ENCODE peak calls at places on chromosomes 13 and 19, in ten cellular contexts. One of them, this sample, is unnamed.
A peak's percentile ranks its signal among the peaks of the same experiment; 100 is the strongest.

GRCh38 chr13:93364166-93364565 is 137.6 kb downstream of the GPC6 start:
- DNase-seq in cardiac muscle cell: no peak
- DNase-seq in choroid plexus epithelial cell: peak; percentile 44
- DNase-seq in HCT116: no peak
- DNase-seq in A549: no peak
- DNase-seq in dorsolateral prefrontal cortex: no peak
- DNase-seq in astrocyte of the spinal cord: peak; percentile 19
- DNase-seq in heart right ventricle: no peak
- DNase-seq in uterus: no peak
- DNase-seq in BJ: no peak
- DNase-seq in this sample: no peak

GRCh38 chr19:15776264-15776663 is 11.2 kb upstream of the OR10H5 start:
- DNase-seq in cardiac muscle cell: no peak
- DNase-seq in BJ: no peak
- DNase-seq in A549: no peak
- DNase-seq in astrocyte of the spinal cord: no peak
- DNase-seq in choroid plexus epithelial cell: no peak
- DNase-seq in HCT116: no peak
- DNase-seq in heart right ventricle: no peak
- DNase-seq in uterus: no peak
- DNase-seq in dorsolateral prefrontal cortex: no peak
- DNase-seq in this sample: no peak

GRCh38 chr13:71712988-71713653 is 153.9 kb downstream of the DACH1 start:
- DNase-seq in heart right ventricle: peak; percentile 33
- DNase-seq in astrocyte of the spinal cord: peak; percentile 8
- DNase-seq in BJ: no peak
- DNase-seq in A549: no peak
- DNase-seq in choroid plexus epithelial cell: peak; percentile 68
- DNase-seq in cardiac muscle cell: peak; percentile 79
- DNase-seq in uterus: no peak
- DNase-seq in HCT116: no peak
- DNase-seq in dorsolateral prefrontal cortex: no peak
- DNase-seq in this sample: no peak

GRCh38 chr19:22422220-22422619 is at the start of gene ZNF98:
- DNase-seq in astrocyte of the spinal cord: no peak
- DNase-seq in BJ: no peak
- DNase-seq in A549: no peak
- DNase-seq in uterus: peak; percentile 28
- DNase-seq in choroid plexus epithelial cell: no peak
- DNase-seq in dorsolateral prefrontal cortex: peak; percentile 60
- DNase-seq in heart right ventricle: peak; percentile 29
- DNase-seq in cardiac muscle cell: no peak
- DNase-seq in HCT116: no peak
- DNase-seq in this sample: no peak

GRCh38 chr13:111555268-111555633 is 234.8 kb downstream of the TEX29 start:
- DNase-seq in A549: no peak
- DNase-seq in choroid plexus epithelial cell: no peak
- DNase-seq in cardiac muscle cell: no peak
- DNase-seq in astrocyte of the spinal cord: no peak
- DNase-seq in BJ: no peak
- DNase-seq in dorsolateral prefrontal cortex: no peak
- DNase-seq in HCT116: no peak
- DNase-seq in uterus: no peak
- DNase-seq in heart right ventricle: no peak
- DNase-seq in this sample: no peak

GRCh38 chr19:47699360-47699917 is 13.8 kb upstream of the EHD2 start:
- DNase-seq in heart right ventricle: no peak
- DNase-seq in uterus: no peak
- DNase-seq in A549: peak; percentile 93
- DNase-seq in cardiac muscle cell: peak; percentile 60
- DNase-seq in HCT116: no peak
- DNase-seq in BJ: no peak
- DNase-seq in dorsolateral prefrontal cortex: no peak
- DNase-seq in astrocyte of the spinal cord: no peak
- DNase-seq in choroid plexus epithelial cell: peak; percentile 56
- DNase-seq in this sample: peak; percentile 54

GRCh38 chr19:18090545-18091216 is 3.9 kb upstream of the IL12RB1 start:
- DNase-seq in BJ: no peak
- DNase-seq in astrocyte of the spinal cord: peak; percentile 10
- DNase-seq in uterus: no peak
- DNase-seq in dorsolateral prefrontal cortex: no peak
- DNase-seq in heart right ventricle: no peak
- DNase-seq in choroid plexus epithelial cell: peak; percentile 58
- DNase-seq in HCT116: no peak
- DNase-seq in cardiac muscle cell: no peak
- DNase-seq in A549: no peak
- DNase-seq in this sample: no peak

GRCh38 chr13:87058786-87059329 is 612.3 kb upstream of the SLITRK5 start:
- DNase-seq in dorsolateral prefrontal cortex: no peak
- DNase-seq in astrocyte of the spinal cord: no peak
- DNase-seq in choroid plexus epithelial cell: no peak
- DNase-seq in cardiac muscle cell: no peak
- DNase-seq in BJ: no peak
- DNase-seq in A549: no peak
- DNase-seq in heart right ventricle: no peak
- DNase-seq in HCT116: no peak
- DNase-seq in uterus: no peak
- DNase-seq in this sample: no peak

GRCh38 chr13:51910508-51910907 is 48.7 kb downstream of the CCDC70 start:
- DNase-seq in choroid plexus epithelial cell: no peak
- DNase-seq in A549: no peak
- DNase-seq in heart right ventricle: no peak
- DNase-seq in BJ: no peak
- DNase-seq in astrocyte of the spinal cord: no peak
- DNase-seq in cardiac muscle cell: no peak
- DNase-seq in HCT116: no peak
- DNase-seq in dorsolateral prefrontal cortex: no peak
- DNase-seq in uterus: no peak
- DNase-seq in this sample: no peak

GRCh38 chr19:38203197-38203596 is 20.8 kb downstream of the DPF1 start:
- DNase-seq in HCT116: no peak
- DNase-seq in dorsolateral prefrontal cortex: no peak
- DNase-seq in BJ: no peak
- DNase-seq in choroid plexus epithelial cell: no peak
- DNase-seq in A549: no peak
- DNase-seq in cardiac muscle cell: no peak
- DNase-seq in heart right ventricle: no peak
- DNase-seq in uterus: no peak
- DNase-seq in astrocyte of the spinal cord: no peak
- DNase-seq in this sample: no peak

DNA sequence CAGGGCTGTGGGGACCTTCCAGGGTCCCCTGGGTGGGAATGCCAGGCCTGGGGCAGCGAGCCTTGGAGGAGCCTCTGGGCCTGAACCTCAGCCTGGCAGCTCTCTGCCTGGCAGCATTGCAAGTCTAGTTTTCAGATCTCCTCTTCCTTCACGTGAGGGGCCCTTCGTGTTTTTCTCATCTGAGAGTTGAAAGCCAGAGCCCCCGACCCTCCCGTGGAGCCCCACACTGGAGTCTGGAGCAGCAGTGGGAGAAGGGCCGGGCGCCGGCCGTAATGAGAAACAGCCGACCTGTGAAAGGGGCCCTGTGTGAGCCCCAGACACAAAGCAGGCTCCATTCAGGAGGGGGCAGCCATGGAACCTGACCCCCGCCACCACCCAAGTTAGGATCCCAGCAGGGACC is 19.3 kb downstream of the TMED1 start:
- DNase-seq in dorsolateral prefrontal cortex: no peak
- DNase-seq in cardiac muscle cell: no peak
- DNase-seq in choroid plexus epithelial cell: no peak
- DNase-seq in HCT116: no peak
- DNase-seq in A549: no peak
- DNase-seq in BJ: no peak
- DNase-seq in astrocyte of the spinal cord: no peak
- DNase-seq in uterus: no peak
- DNase-seq in heart right ventricle: no peak
- DNase-seq in this sample: no peak
- H3K4me3 ChIP-seq in dorsolateral prefrontal cortex: no peak overlapping the region
- H3K4me3 ChIP-seq in cardiac muscle cell: no peak overlapping the region
- H3K4me3 ChIP-seq in choroid plexus epithelial cell: peak overlapping the region; percentile 77
- H3K4me3 ChIP-seq in HCT116: no peak overlapping the region
- H3K4me3 ChIP-seq in A549: no peak overlapping the region
- H3K4me3 ChIP-seq in BJ: peak overlapping the region; percentile 72
- H3K4me3 ChIP-seq in astrocyte of the spinal cord: peak overlapping the region; percentile 48
- H3K4me3 ChIP-seq in uterus: peak overlapping the region; percentile 34
- H3K4me3 ChIP-seq in heart right ventricle: peak overlapping the region; percentile 39
- H3K4me3 ChIP-seq in this sample: peak overlapping the region; percentile 88

GRCh38 chr19:14056741-14057356 is 5.0 kb downstream of the PALM3 start:
- DNase-seq in HCT116: no peak
- DNase-seq in cardiac muscle cell: no peak
- DNase-seq in dorsolateral prefrontal cortex: no peak
- DNase-seq in astrocyte of the spinal cord: no peak
- DNase-seq in A549: no peak
- DNase-seq in heart right ventricle: no peak
- DNase-seq in BJ: no peak
- DNase-seq in choroid plexus epithelial cell: no peak
- DNase-seq in uterus: no peak
- DNase-seq in this sample: no peak
- H3K4me3 ChIP-seq in HCT116: peak overlapping the region; percentile 50
- H3K4me3 ChIP-seq in cardiac muscle cell: peak overlapping the region; percentile 27
- H3K4me3 ChIP-seq in dorsolateral prefrontal cortex: peak overlapping the region; percentile 36
- H3K4me3 ChIP-seq in astrocyte of the spinal cord: peak overlapping the region; percentile 32
- H3K4me3 ChIP-seq in A549: peak overlapping the region; percentile 56
- H3K4me3 ChIP-seq in heart right ventricle: peak overlapping the region; percentile 45
- H3K4me3 ChIP-seq in BJ: peak overlapping the region; percentile 39
- H3K4me3 ChIP-seq in choroid plexus epithelial cell: no peak overlapping the region
- H3K4me3 ChIP-seq in uterus: peak overlapping the region; percentile 28
- H3K4me3 ChIP-seq in this sample: no peak overlapping the region

GRCh38 chr13:113489171-113489548 is 1.4 kb downstream of the DCUN1D2 start:
- DNase-seq in choroid plexus epithelial cell: peak; percentile 44
- DNase-seq in BJ: no peak
- DNase-seq in cardiac muscle cell: peak; percentile 16
- DNase-seq in astrocyte of the spinal cord: no peak
- DNase-seq in HCT116: no peak
- DNase-seq in A549: no peak
- DNase-seq in dorsolateral prefrontal cortex: no peak
- DNase-seq in heart right ventricle: no peak
- DNase-seq in uterus: no peak
- DNase-seq in this sample: no peak

GRCh38 chr13:113490496-113491417 is at the start of gene DCUN1D2:
- DNase-seq in heart right ventricle: peak; percentile 94
- DNase-seq in dorsolateral prefrontal cortex: peak; percentile 97
- DNase-seq in cardiac muscle cell: peak; percentile 93
- DNase-seq in HCT116: peak; percentile 85
- DNase-seq in A549: peak; percentile 76
- DNase-seq in astrocyte of the spinal cord: peak; percentile 99
- DNase-seq in uterus: peak; percentile 93
- DNase-seq in choroid plexus epithelial cell: peak; percentile 98
- DNase-seq in BJ: peak; percentile 89
- DNase-seq in this sample: peak; percentile 96

GRCh38 chr13:113489549-113490495 is 689 bp downstream of the DCUN1D2 start:
- DNase-seq in uterus: peak; percentile 46
- DNase-seq in HCT116: no peak
- DNase-seq in dorsolateral prefrontal cortex: peak; percentile 64
- DNase-seq in heart right ventricle: peak; percentile 33
- DNase-seq in A549: peak; percentile 12
- DNase-seq in BJ: no peak
- DNase-seq in astrocyte of the spinal cord: peak; percentile 39
- DNase-seq in cardiac muscle cell: peak; percentile 38
- DNase-seq in choroid plexus epithelial cell: peak; percentile 61
- DNase-seq in this sample: peak; percentile 39

GRCh38 chr13:113486698-113487097 is 3.8 kb downstream of the DCUN1D2 start:
- DNase-seq in heart right ventricle: no peak
- DNase-seq in uterus: no peak
- DNase-seq in dorsolateral prefrontal cortex: no peak
- DNase-seq in HCT116: no peak
- DNase-seq in cardiac muscle cell: no peak
- DNase-seq in A549: no peak
- DNase-seq in BJ: no peak
- DNase-seq in choroid plexus epithelial cell: no peak
- DNase-seq in astrocyte of the spinal cord: no peak
- DNase-seq in this sample: no peak

DNA sequence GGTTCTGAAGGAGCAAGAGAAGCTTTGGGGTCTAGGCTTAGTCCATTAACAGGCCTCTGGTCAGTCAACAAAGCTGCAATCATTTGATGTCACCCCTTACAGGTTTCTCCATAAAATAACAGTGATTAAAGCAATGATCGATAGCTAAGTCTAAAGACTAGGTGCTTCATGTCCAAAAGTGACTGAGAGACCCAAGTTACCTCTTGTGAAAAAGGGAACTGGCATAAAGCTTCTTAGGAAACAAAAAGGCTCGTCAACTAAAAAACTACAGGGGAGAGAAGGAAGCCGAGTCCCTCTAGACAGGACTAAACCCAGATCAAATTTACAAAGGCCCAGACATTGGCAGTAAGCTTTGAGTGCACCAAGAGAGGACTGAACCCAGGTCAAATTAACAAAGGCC is 2.2 kb downstream of the DCUN1D2 start:
- DNase-seq in BJ: no peak
- DNase-seq in astrocyte of the spinal cord: no peak
- DNase-seq in uterus: no peak
- DNase-seq in dorsolateral prefrontal cortex: no peak
- DNase-seq in cardiac muscle cell: no peak
- DNase-seq in heart right ventricle: no peak
- DNase-seq in HCT116: no peak
- DNase-seq in A549: no peak
- DNase-seq in choroid plexus epithelial cell: no peak
- DNase-seq in this sample: no peak
- H3K4me3 ChIP-seq in BJ: no peak overlapping the region
- H3K4me3 ChIP-seq in astrocyte of the spinal cord: no peak overlapping the region
- H3K4me3 ChIP-seq in uterus: no peak overlapping the region
- H3K4me3 ChIP-seq in dorsolateral prefrontal cortex: no peak overlapping the region
- H3K4me3 ChIP-seq in cardiac muscle cell: no peak overlapping the region
- H3K4me3 ChIP-seq in heart right ventricle: peak overlapping the region; percentile 85
- H3K4me3 ChIP-seq in HCT116: no peak overlapping the region
- H3K4me3 ChIP-seq in A549: no peak overlapping the region
- H3K4me3 ChIP-seq in choroid plexus epithelial cell: no peak overlapping the region
- H3K4me3 ChIP-seq in this sample: no peak overlapping the region

GRCh38 chr19:11418518-11419506 is at the start of gene RGL3:
- DNase-seq in A549: no peak
- DNase-seq in HCT116: no peak
- DNase-seq in dorsolateral prefrontal cortex: no peak
- DNase-seq in choroid plexus epithelial cell: no peak
- DNase-seq in BJ: no peak
- DNase-seq in cardiac muscle cell: peak; percentile 68
- DNase-seq in uterus: no peak
- DNase-seq in heart right ventricle: peak; percentile 19
- DNase-seq in astrocyte of the spinal cord: no peak
- DNase-seq in this sample: peak; percentile 62
- H3K4me3 ChIP-seq in A549: peak within 1 kb of the TSS; percentile 55
- H3K4me3 ChIP-seq in HCT116: peak within 1 kb of the TSS; percentile 93
- H3K4me3 ChIP-seq in dorsolateral prefrontal cortex: peak within 1 kb of the TSS; percentile 29
- H3K4me3 ChIP-seq in choroid plexus epithelial cell: no peak within 1 kb of the TSS
- H3K4me3 ChIP-seq in BJ: peak within 1 kb of the TSS; percentile 50
- H3K4me3 ChIP-seq in cardiac muscle cell: peak within 1 kb of the TSS; percentile 44
- H3K4me3 ChIP-seq in uterus: peak within 1 kb of the TSS; percentile 24
- H3K4me3 ChIP-seq in heart right ventricle: peak within 1 kb of the TSS; percentile 57
- H3K4me3 ChIP-seq in astrocyte of the spinal cord: no peak within 1 kb of the TSS
- H3K4me3 ChIP-seq in this sample: peak within 1 kb of the TSS; percentile 32

GRCh38 chr19:36973844-36974195 is 57.7 kb downstream of the ZNF568 start:
- DNase-seq in cardiac muscle cell: no peak
- DNase-seq in choroid plexus epithelial cell: no peak
- DNase-seq in dorsolateral prefrontal cortex: no peak
- DNase-seq in uterus: no peak
- DNase-seq in BJ: no peak
- DNase-seq in A549: no peak
- DNase-seq in HCT116: no peak
- DNase-seq in astrocyte of the spinal cord: no peak
- DNase-seq in heart right ventricle: no peak
- DNase-seq in this sample: no peak
- H3K4me3 ChIP-seq in cardiac muscle cell: peak overlapping the region; percentile 59
- H3K4me3 ChIP-seq in choroid plexus epithelial cell: peak overlapping the region; percentile 74
- H3K4me3 ChIP-seq in dorsolateral prefrontal cortex: peak overlapping the region; percentile 58
- H3K4me3 ChIP-seq in uterus: peak overlapping the region; percentile 71
- H3K4me3 ChIP-seq in BJ: peak overlapping the region; percentile 49
- H3K4me3 ChIP-seq in A549: no peak overlapping the region
- H3K4me3 ChIP-seq in HCT116: no peak overlapping the region
- H3K4me3 ChIP-seq in astrocyte of the spinal cord: peak overlapping the region; percentile 75
- H3K4me3 ChIP-seq in heart right ventricle: peak overlapping the region; percentile 71
- H3K4me3 ChIP-seq in this sample: no peak overlapping the region